ENCODE peak calls at places on chromosome 4, in five cellular contexts. One of them, this sample, is unnamed.

GRCh38 chr4:74583066-74583700 is 138.2 kb downstream of the AREG start:
- DNase-seq in A172: no peak
- DNase-seq in HCT116: no peak
- DNase-seq in GM12891: no peak
- DNase-seq in left ventricle myocardium superior: no peak
- DNase-seq in this sample: no peak

GRCh38 chr4:2260336-2261109 is 1.4 kb downstream of the MXD4 start:
- DNase-seq in A172: no peak
- DNase-seq in HCT116: no peak
- DNase-seq in GM12891: no peak
- DNase-seq in left ventricle myocardium superior: peak; percentile 42
- DNase-seq in this sample: no peak

GRCh38 chr4:112251044-112251632 is 19.6 kb downstream of the AP1AR start:
- DNase-seq in A172: no peak
- DNase-seq in HCT116: no peak
- DNase-seq in GM12891: no peak
- DNase-seq in left ventricle myocardium superior: no peak
- DNase-seq in this sample: no peak

GRCh38 chr4:81870275-81870674 is 398.6 kb upstream of the RASGEF1B start:
- DNase-seq in A172: no peak
- DNase-seq in HCT116: no peak
- DNase-seq in GM12891: no peak
- DNase-seq in left ventricle myocardium superior: no peak
- DNase-seq in this sample: no peak

GRCh38 chr4:189001283-189001970 is 862.2 kb downstream of the TRIML1 start:
- DNase-seq in A172: no peak
- DNase-seq in HCT116: no peak
- DNase-seq in GM12891: no peak
- DNase-seq in left ventricle myocardium superior: no peak
- DNase-seq in this sample: no peak

GRCh38 chr4:115332078-115332477 is 218.7 kb upstream of the NDST4 start:
- DNase-seq in A172: no peak
- DNase-seq in HCT116: no peak
- DNase-seq in GM12891: no peak
- DNase-seq in left ventricle myocardium superior: no peak
- DNase-seq in this sample: no peak

GRCh38 chr4:183908284-183908683 is 3.2 kb downstream of the STOX2 start:
- DNase-seq in A172: no peak
- DNase-seq in HCT116: no peak
- DNase-seq in GM12891: no peak
- DNase-seq in left ventricle myocardium superior: no peak
- DNase-seq in this sample: no peak

GRCh38 chr4:96166806-96167205 is 326.9 kb downstream of the PDHA2 start:
- DNase-seq in A172: no peak
- DNase-seq in HCT116: no peak
- DNase-seq in GM12891: no peak
- DNase-seq in left ventricle myocardium superior: no peak
- DNase-seq in this sample: no peak

GRCh38 chr4:121851354-121851753 is 18.9 kb downstream of the BBS7 start:
- DNase-seq in A172: no peak
- DNase-seq in HCT116: no peak
- DNase-seq in GM12891: no peak
- DNase-seq in left ventricle myocardium superior: no peak
- DNase-seq in this sample: no peak

GRCh38 chr4:132238697-132239096 is 910.4 kb upstream of the PCDH10 start:
- DNase-seq in A172: no peak
- DNase-seq in HCT116: no peak
- DNase-seq in GM12891: no peak
- DNase-seq in left ventricle myocardium superior: no peak
- DNase-seq in this sample: no peak

GRCh38 chr4:92236907-92237306 is 66.9 kb upstream of the GRID2 start:
- DNase-seq in A172: no peak
- DNase-seq in HCT116: no peak
- DNase-seq in GM12891: no peak
- DNase-seq in left ventricle myocardium superior: no peak
- DNase-seq in this sample: no peak

GRCh38 chr4:7703669-7704068 is 236.0 kb downstream of the AFAP1 start:
- DNase-seq in A172: peak; percentile 28
- DNase-seq in HCT116: no peak
- DNase-seq in GM12891: no peak
- DNase-seq in left ventricle myocardium superior: no peak
- DNase-seq in this sample: no peak

GRCh38 chr4:159151701-159152100 is 48.8 kb downstream of the RAPGEF2 start:
- DNase-seq in A172: no peak
- DNase-seq in HCT116: no peak
- DNase-seq in GM12891: no peak
- DNase-seq in left ventricle myocardium superior: no peak
- DNase-seq in this sample: no peak

GRCh38 chr4:52822583-52823477 is 39.3 kb upstream of the RASL11B start:
- DNase-seq in A172: peak; percentile 31
- DNase-seq in HCT116: peak; percentile 41
- DNase-seq in GM12891: no peak
- DNase-seq in left ventricle myocardium superior: no peak
- DNase-seq in this sample: no peak

GRCh38 chr4:41212221-41213203 is 1.8 kb downstream of the APBB2 start:
- DNase-seq in A172: peak; percentile 60
- DNase-seq in HCT116: no peak
- DNase-seq in GM12891: no peak
- DNase-seq in left ventricle myocardium superior: no peak
- DNase-seq in this sample: peak; percentile 34

GRCh38 chr4:57055873-57056272 is 54.3 kb downstream of the IGFBP7 start:
- DNase-seq in A172: no peak
- DNase-seq in HCT116: no peak
- DNase-seq in GM12891: no peak
- DNase-seq in left ventricle myocardium superior: peak; percentile 62
- DNase-seq in this sample: peak; percentile 72

GRCh38 chr4:151744614-151745013 is 16.2 kb downstream of the GATB start:
- DNase-seq in A172: peak; percentile 93
- DNase-seq in HCT116: peak; percentile 79
- DNase-seq in GM12891: no peak
- DNase-seq in left ventricle myocardium superior: no peak
- DNase-seq in this sample: no peak

GRCh38 chr4:89586318-89586717 is 250.6 kb downstream of the SNCA start:
- DNase-seq in A172: no peak
- DNase-seq in HCT116: no peak
- DNase-seq in GM12891: no peak
- DNase-seq in left ventricle myocardium superior: no peak
- DNase-seq in this sample: no peak

GRCh38 chr4:84389406-84389805 is 109.7 kb downstream of the NKX6-1 start:
- DNase-seq in A172: peak; percentile 23
- DNase-seq in HCT116: no peak
- DNase-seq in GM12891: no peak
- DNase-seq in left ventricle myocardium superior: no peak
- DNase-seq in this sample: no peak